ENCODE peak calls at places on chromosomes 11 and 22, in five cellular contexts. T, U, K, Z and G are unnamed samples.

GRCh38 chr11:2588809-2589537 is 110.8 kb downstream of the KCNQ1OT1 start:
- DNase-seq in T (no peak), U (no peak), K (no peak), Z (peak), G (no peak)

GRCh38 chr11:62560566-62561103 is 13.1 kb downstream of the EEF1G start:
- DNase-seq in T (peak), U (peak), K (peak), Z (peak), G (peak)

GRCh38 chr22:50300620-50301257 is 6.7 kb downstream of the PLXNB2 start:
- DNase-seq in T (no peak), U (no peak), K (no peak), Z (no peak), G (no peak)

GRCh38 chr11:97140885-97141494 is 751.2 kb downstream of the JRKL start:
- DNase-seq in T (peak), U (no peak), K (no peak), Z (no peak), G (no peak)

GRCh38 chr22:36323182-36323854 is 64.4 kb downstream of the MYH9 start:
- DNase-seq in T (no peak), U (no peak), K (no peak), Z (peak), G (peak)

GRCh38 chr22:39814899-39815298 is 78.7 kb downstream of the ENTHD1 start:
- DNase-seq in T (no peak), U (no peak), K (no peak), Z (no peak), G (no peak)

GRCh38 chr11:46901156-46901555 is 17.2 kb downstream of the LRP4 start:
- DNase-seq in T (no peak), U (no peak), K (no peak), Z (no peak), G (no peak)

GRCh38 chr22:45612451-45612901 is 59.2 kb upstream of the ATXN10 start:
- DNase-seq in T (no peak), U (no peak), K (no peak), Z (peak), G (no peak)

GRCh38 chr11:27423125-27423524 is 49.5 kb downstream of the LGR4 start:
- DNase-seq in T (no peak), U (no peak), K (no peak), Z (no peak), G (no peak)